ENCODE peak calls at places on chromosomes 1 and 21, in four cellular contexts. S, C, O and B are unnamed samples.

GRCh38 chr1:103211073-103211472 is 102.8 kb upstream of the COL11A1 start:
- DNase-seq in O (no peak), S (no peak), C (no peak), B (no peak)

GRCh38 chr1:6321205-6321604 is 60.3 kb upstream of the GPR153 start:
- DNase-seq in C (no peak), S (no peak), O (no peak), B (no peak)

GRCh38 chr1:983736-984475 is 2.0 kb upstream of the PERM1 start:
- DNase-seq in C (peak; percentile 36), S (no peak), O (peak; percentile 72), B (peak; percentile 5)

GRCh38 chr1:209813902-209814301 is 8.0 kb upstream of the IRF6 start:
- DNase-seq in S (no peak), O (no peak), C (no peak), B (no peak)

GRCh38 chr1:8032351-8032750 is 6.2 kb upstream of the ERRFI1 start:
- DNase-seq in C (no peak), S (no peak), O (no peak), B (no peak)

GRCh38 chr1:196669051-196669450 is 17.2 kb downstream of the CFH start:
- DNase-seq in O (no peak), C (no peak), S (no peak), B (no peak)

GRCh38 chr21:40271169-40271568 is 403.9 kb downstream of the PCP4 start:
- DNase-seq in O (peak; percentile 54), S (no peak), C (no peak), B (no peak)

GRCh38 chr21:23601549-23601948 is 2005.7 kb downstream of the MRPL39 start:
- DNase-seq in S (no peak), O (no peak), C (no peak), B (no peak)

GRCh38 chr1:207520946-207521345 is 25.0 kb downstream of the CR1 start:
- DNase-seq in S (no peak), O (no peak), C (no peak), B (no peak)

GRCh38 chr1:80021891-80022290 is 1015.4 kb upstream of the ADGRL4 start:
- DNase-seq in S (no peak), C (no peak), O (no peak), B (no peak)

GRCh38 chr1:201282216-201282615 is 1.1 kb upstream of the PKP1 start:
- DNase-seq in O (no peak), S (no peak), C (no peak), B (no peak)

GRCh38 chr1:65722461-65722860 is 70.2 kb upstream of the PDE4B start:
- DNase-seq in O (no peak), C (no peak), S (no peak), B (no peak)

GRCh38 chr21:29376556-29376955 is 77.8 kb downstream of the BACH1 start:
- DNase-seq in O (peak; percentile 70), S (peak; percentile 17), C (peak; percentile 32), B (no peak)

GRCh38 chr1:54284781-54285563 is 85.0 kb downstream of the MRPL37 start:
- DNase-seq in S (no peak), C (no peak), O (no peak), B (no peak)

GRCh38 chr1:58893257-58893869 is 109.5 kb upstream of the JUN start:
- DNase-seq in C (no peak), O (no peak), S (no peak), B (no peak)

GRCh38 chr1:172451002-172451443 is 7.2 kb upstream of the PIGC start:
- DNase-seq in S (peak; percentile 71), O (no peak), C (no peak), B (peak; percentile 62)

GRCh38 chr1:160167580-160167979 is 16.2 kb downstream of the ATP1A4 start:
- DNase-seq in O (no peak), S (no peak), C (no peak), B (no peak)

GRCh38 chr1:215543806-215544205 is 23.3 kb upstream of the KCTD3 start:
- DNase-seq in C (no peak), S (no peak), O (no peak), B (no peak)

GRCh38 chr1:179143332-179143731 is 61.5 kb downstream of the TOR3A start:
- DNase-seq in O (no peak), C (no peak), S (peak; percentile 94), B (peak; percentile 92)

GRCh38 chr1:166069390-166069789 is 97.4 kb downstream of the FAM78B start:
- DNase-seq in S (no peak), O (peak; percentile 76), C (no peak), B (no peak)